ENCODE peak calls at places on chromosomes 6 and 20, in five cellular contexts. B, N, G, P and I are unnamed samples.

GRCh38 chr6:146106532-146106931 is 77.7 kb downstream of the GRM1 start:
- DNase-seq in G (no peak), P (no peak), N (no peak), B (no peak), I (no peak)

GRCh38 chr6:12849420-12850200 is 133.0 kb downstream of the PHACTR1 start:
- DNase-seq in P (no peak), G (no peak), B (peak), N (no peak), I (no peak)

GRCh38 chr6:28944412-28945006 is 20.7 kb upstream of the TRIM27 start:
- DNase-seq in B (peak), G (peak), P (no peak), N (no peak), I (peak)

GRCh38 chr6:142810952-142811514 is 133.9 kb downstream of the HIVEP2 start:
- DNase-seq in G (no peak), N (no peak), B (no peak), P (no peak), I (no peak)

GRCh38 chr6:32627831-32628230 is 9.4 kb upstream of the HLA-DQA1 start:
- DNase-seq in P (peak), G (no peak), B (peak), N (peak), I (no peak)

GRCh38 chr6:106089981-106090380 is 3.8 kb downstream of the PRDM1 start:
- DNase-seq in P (no peak), G (no peak), N (no peak), B (peak), I (no peak)

GRCh38 chr6:34052071-34052825 is 93.6 kb downstream of the GRM4 start:
- DNase-seq in P (no peak), G (no peak), N (no peak), B (no peak), I (no peak)

GRCh38 chr6:49339096-49339495 is 124.0 kb downstream of the MMUT start:
- DNase-seq in N (no peak), G (no peak), B (no peak), P (no peak), I (no peak)

GRCh38 chr6:55175078-55175777 is 913 bp downstream of the HCRTR2 start:
- DNase-seq in N (no peak), P (no peak), G (no peak), B (no peak), I (peak)

GRCh38 chr20:47730744-47731143 is 54.5 kb downstream of the SULF2 start:
- DNase-seq in G (no peak), N (no peak), B (no peak), P (no peak), I (no peak)

GRCh38 chr6:15058200-15059070 is 187.4 kb upstream of the JARID2 start:
- DNase-seq in N (no peak), P (no peak), G (no peak), B (no peak), I (no peak)

GRCh38 chr6:112145080-112145573 is 57.7 kb downstream of the FAM229B start:
- DNase-seq in G (no peak), B (no peak), N (no peak), P (no peak), I (no peak)

GRCh38 chr6:34981951-34982350 is 92.9 kb downstream of the ANKS1A start:
- DNase-seq in B (peak), G (no peak), N (no peak), P (no peak), I (no peak)

GRCh38 chr20:58233881-58234528 is 5.6 kb upstream of the ANKRD60 start:
- DNase-seq in B (no peak), G (no peak), P (no peak), N (no peak), I (no peak)

GRCh38 chr20:39716796-39717341 is 754.7 kb downstream of the DHX35 start:
- DNase-seq in P (no peak), G (no peak), N (no peak), B (no peak), I (no peak)

GRCh38 chr6:132298344-132298949 is 102.8 kb downstream of the MOXD1 start:
- DNase-seq in P (peak), G (no peak), N (no peak), B (peak), I (peak)

GRCh38 chr20:11686900-11687543 is 230.7 kb upstream of the BTBD3 start:
- DNase-seq in G (peak), N (no peak), B (peak), P (no peak), I (no peak)

GRCh38 chr6:41460742-41461336 is 85.3 kb upstream of the FOXP4 start:
- DNase-seq in G (no peak), P (no peak), N (no peak), B (peak), I (no peak)